ENCODE peak calls at places on chromosomes 3 and 15, in nine cellular contexts. Q is AG04450, L is dermis microvascular lymphatic vessel endothelial cell, I is heart right ventricle, S is H7, U is NCI-H1092, C is NCI-H1417, Z is COR-L47, M is GM12865. N is an unnamed sample.

GRCh38 chr15:63372753-63373152 is 8.9 kb downstream of the CA12 start:
- DNase-seq in I (no peak), M (no peak), L (no peak), Q (no peak), Z (no peak), S (no peak), C (no peak), U (no peak), N (no peak)

GRCh38 chr3:15896500-15896899 is 98.7 kb upstream of the ANKRD28 start:
- DNase-seq in M (no peak), C (no peak), I (no peak), Z (no peak), Q (no peak), L (no peak), U (no peak), S (no peak), N (no peak)

GRCh38 chr15:73052679-73053397 is 575 bp downstream of the NEO1 start:
- DNase-seq in Z (peak; percentile 11), Q (no peak), U (peak; percentile 47), L (peak; percentile 3), I (peak; percentile 36), M (peak; percentile 21), S (peak; percentile 76), C (peak; percentile 61), N (peak; percentile 32)

GRCh38 chr3:51709675-51710074 is 2.8 kb downstream of the GRM2 start:
- DNase-seq in Z (no peak), M (no peak), S (no peak), L (no peak), U (no peak), C (no peak), Q (no peak), I (no peak), N (peak; percentile 33)

GRCh38 chr3:149243540-149243939 is 21.9 kb upstream of the CP start:
- DNase-seq in L (no peak), C (no peak), S (no peak), Q (no peak), I (no peak), U (no peak), M (peak; percentile 20), Z (no peak), N (no peak)

GRCh38 chr3:50213383-50213782 is 8.3 kb downstream of the SLC38A3 start:
- DNase-seq in Z (no peak), U (no peak), Q (no peak), M (no peak), L (no peak), I (no peak), C (no peak), S (no peak), N (no peak)

GRCh38 chr3:163490119-163490518 is 1588.2 kb downstream of the SI start:
- DNase-seq in I (no peak), U (no peak), L (no peak), Q (no peak), M (peak; percentile 54), Z (peak; percentile 14), C (no peak), S (peak; percentile 21), N (no peak)

GRCh38 chr3:28240440-28240839 is 979 bp upstream of the CMC1 start:
- DNase-seq in U (peak; percentile 15), Q (no peak), I (no peak), L (no peak), M (no peak), C (no peak), Z (no peak), S (peak; percentile 49), N (no peak)

GRCh38 chr15:38690737-38691332 is 126.2 kb upstream of the RASGRP1 start:
- DNase-seq in C (peak; percentile 83), S (peak; percentile 50), L (peak; percentile 42), I (peak; percentile 21), U (peak; percentile 13), Q (peak; percentile 46), M (peak; percentile 89), Z (peak; percentile 42), N (no peak)

GRCh38 chr15:83206971-83207621 is 527 bp downstream of the HDGFL3 start:
- DNase-seq in C (peak; percentile 33), Z (peak; percentile 39), L (peak; percentile 4), I (peak; percentile 51), U (peak; percentile 24), M (peak; percentile 53), S (peak; percentile 86), Q (no peak), N (peak; percentile 56)

GRCh38 chr3:49277357-49277723 is 308 bp upstream of the C3orf62 start:
- DNase-seq in Z (no peak), M (no peak), Q (no peak), C (no peak), L (no peak), S (no peak), U (no peak), I (no peak), N (no peak)

GRCh38 chr3:157442729-157443128 is 6.1 kb downstream of the PTX3 start:
- DNase-seq in M (no peak), L (no peak), Z (no peak), U (no peak), I (no peak), C (no peak), S (no peak), Q (no peak), N (no peak)

N was measured in heart left ventricle.